ENCODE peak calls at places on chromosome 22, in four cellular contexts. C, L, F and N are unnamed samples.

GRCh38 chr22:35861451-35861850 is 143.8 kb downstream of the APOL5 start:
- DNase-seq in C (no peak), L (no peak), F (no peak), N (no peak)

GRCh38 chr22:40178417-40179409 is 988 bp downstream of the TNRC6B start:
- DNase-seq in C (peak), L (peak), F (peak), N (no peak)

GRCh38 chr22:24216541-24217209 is 28.2 kb downstream of the GGT5 start:
- DNase-seq in C (peak), L (no peak), F (no peak), N (no peak)

GRCh38 chr22:11627798-11628650 is 3900.0 kb upstream of the OR11H1 start:
- DNase-seq in C (no peak), L (no peak), F (no peak), N (no peak)

GRCh38 chr22:49291781-49292180 is 535.9 kb downstream of the BRD1 start:
- DNase-seq in C (no peak), L (no peak), F (no peak), N (no peak)

GRCh38 chr22:27798526-27799333 is 2.8 kb downstream of the MN1 start:
- DNase-seq in C (no peak), L (no peak), F (peak), N (no peak)

GRCh38 chr22:32996702-32997101 is 61.5 kb downstream of the SYN3 start:
- DNase-seq in C (no peak), L (peak), F (no peak), N (no peak)

GRCh38 chr22:35914665-35915476 is 113.8 kb downstream of the RBFOX2 start:
- DNase-seq in C (no peak), L (no peak), F (peak), N (no peak)

GRCh38 chr22:37401401-37401859 is 25.8 kb downstream of the ELFN2 start:
- DNase-seq in C (no peak), L (peak), F (peak), N (no peak)

GRCh38 chr22:36863281-36863680 is 2.5 kb downstream of the NCF4 start:
- DNase-seq in C (no peak), L (no peak), F (no peak), N (no peak)

GRCh38 chr22:43398910-43399309 is 12.9 kb upstream of the MPPED1 start:
- DNase-seq in C (no peak), L (no peak), F (no peak), N (no peak)

GRCh38 chr22:20022231-20023069 is 1.5 kb downstream of the TANGO2 start:
- DNase-seq in C (no peak), L (no peak), F (no peak), N (no peak)

GRCh38 chr22:41361716-41362310 is 19.9 kb upstream of the TEF start:
- DNase-seq in C (no peak), L (no peak), F (peak), N (no peak)

GRCh38 chr22:50528682-50529415 is 963 bp downstream of the TYMP start:
- DNase-seq in C (no peak), L (no peak), F (no peak), N (no peak)

GRCh38 chr22:35409783-35410662 is 10.1 kb downstream of the MCM5 start:
- DNase-seq in C (peak), L (no peak), F (peak), N (no peak)

GRCh38 chr22:30754971-30755759 is 60.5 kb downstream of the OSBP2 start:
- DNase-seq in C (peak), L (peak), F (peak), N (peak)

GRCh38 chr22:44620129-44620840 is 81.7 kb upstream of the PRR5 start:
- DNase-seq in C (peak), L (peak), F (peak), N (peak)

GRCh38 chr22:45919504-45920286 is 57.3 kb downstream of the WNT7B start:
- DNase-seq in C (no peak), L (no peak), F (no peak), N (no peak)

GRCh38 chr22:46067159-46068111 is 82.9 kb upstream of the PPARA start:
- DNase-seq in C (no peak), L (peak), F (no peak), N (no peak)

GRCh38 chr22:32558681-32559355 is 84.2 kb downstream of the FBXO7 start:
- DNase-seq in C (peak), L (peak), F (peak), N (no peak)

GRCh38 chr22:38107692-38108515 is 2.6 kb downstream of the BAIAP2L2 start:
- DNase-seq in C (no peak), L (no peak), F (no peak), N (no peak)